ENCODE peak calls at places on chromosomes 2 and 18, in nine cellular contexts. S is gastrocnemius medialis; U is activated CD8-positive, alpha-beta memory T cell treated with anti-CD3 and anti-CD28 coated beads for 24 hours; D is LNCaP clone FGC; L is activated CD4-positive, alpha-beta T cell treated with anti-CD3 and anti-CD28 coated beads, Interleukin-2, amount 50 U/mL, for 48 hours; X is occipital lobe; B is HFF-Myc; Y is GM20000; Q is skeletal muscle cell. E is an unnamed sample.

GRCh38 chr18:27685807-27686412 is 491.0 kb downstream of the CDH2 start:
- DNase-seq in S (no peak), U (no peak), D (peak; percentile 10), L (no peak), X (no peak), B (peak; percentile 19), Y (peak; percentile 17), Q (no peak), E (no peak)

GRCh38 chr2:12399244-12399643 is 317.5 kb upstream of the TRIB2 start:
- DNase-seq in S (no peak), U (no peak), D (no peak), L (no peak), X (no peak), B (no peak), Y (no peak), Q (no peak), E (no peak)

GRCh38 chr2:32965523-32966171 is 18.9 kb downstream of the LTBP1 start:
- DNase-seq in S (no peak), U (no peak), D (no peak), L (no peak), X (no peak), B (no peak), Y (no peak), Q (no peak), E (no peak)

GRCh38 chr18:22470511-22471181 is 52.9 kb upstream of the CTAGE1 start:
- DNase-seq in S (no peak), U (no peak), D (no peak), L (no peak), X (no peak), B (no peak), Y (no peak), Q (no peak), E (no peak)

GRCh38 chr18:26804474-26804873 is 61.0 kb downstream of the AQP4 start:
- DNase-seq in S (no peak), U (no peak), D (no peak), L (no peak), X (no peak), B (no peak), Y (no peak), Q (no peak), E (no peak)

GRCh38 chr2:149098722-149099121 is 60.2 kb downstream of the LYPD6B start:
- DNase-seq in S (no peak), U (no peak), D (peak; percentile 42), L (no peak), X (no peak), B (peak; percentile 33), Y (no peak), Q (peak; percentile 12), E (no peak)

GRCh38 chr18:57627488-57627887 is 5.9 kb upstream of the NARS1 start:
- DNase-seq in S (no peak), U (no peak), D (no peak), L (no peak), X (no peak), B (no peak), Y (no peak), Q (no peak), E (no peak)

GRCh38 chr2:143473206-143473605 is 344.0 kb downstream of the ARHGAP15 start:
- DNase-seq in S (no peak), U (no peak), D (no peak), L (no peak), X (no peak), B (peak; percentile 14), Y (no peak), Q (no peak), E (no peak)

GRCh38 chr2:239368906-239369584 is 31.8 kb downstream of the HDAC4 start:
- DNase-seq in S (no peak), U (no peak), D (no peak), L (no peak), X (no peak), B (no peak), Y (no peak), Q (no peak), E (no peak)

GRCh38 chr2:63837036-63837594 is 4.6 kb upstream of the UGP2 start:
- DNase-seq in S (no peak), U (no peak), D (no peak), L (no peak), X (no peak), B (no peak), Y (no peak), Q (no peak), E (no peak)

GRCh38 chr18:2908166-2908945 is 61.5 kb downstream of the EMILIN2 start:
- DNase-seq in S (no peak), U (peak; percentile 54), D (no peak), L (no peak), X (no peak), B (no peak), Y (no peak), Q (no peak), E (no peak)

GRCh38 chr2:101469863-101470262 is 5.0 kb downstream of the RFX8 start:
- DNase-seq in S (no peak), U (no peak), D (no peak), L (no peak), X (no peak), B (no peak), Y (no peak), Q (no peak), E (no peak)

E was measured in esophagus squamous epithelium.